ENCODE peak calls at places on chromosome 17, in four cellular contexts. One of them, this sample, is unnamed.

GRCh38 chr17:67582632-67583230 is 135.0 kb upstream of the NOL11 start:
- DNase-seq in HFFc6: no peak
- DNase-seq in endothelial cell of umbilical vein: peak
- DNase-seq in AG09309: no peak
- DNase-seq in this sample: peak

GRCh38 chr17:72376486-72377345 is 255.9 kb downstream of the SOX9 start:
- DNase-seq in endothelial cell of umbilical vein: no peak
- DNase-seq in HFFc6: peak
- DNase-seq in AG09309: peak
- DNase-seq in this sample: no peak

GRCh38 chr17:77382966-77383612 is 242.3 kb downstream of the SEC14L1 start:
- DNase-seq in endothelial cell of umbilical vein: no peak
- DNase-seq in HFFc6: no peak
- DNase-seq in AG09309: no peak
- DNase-seq in this sample: no peak

GRCh38 chr17:49280918-49281317 is 50.3 kb upstream of the PHOSPHO1 start:
- DNase-seq in AG09309: no peak
- DNase-seq in endothelial cell of umbilical vein: no peak
- DNase-seq in HFFc6: no peak
- DNase-seq in this sample: no peak

GRCh38 chr17:2138318-2138717 is 83.4 kb downstream of the HIC1 start:
- DNase-seq in HFFc6: peak
- DNase-seq in AG09309: no peak
- DNase-seq in endothelial cell of umbilical vein: no peak
- DNase-seq in this sample: no peak

GRCh38 chr17:31115168-31115567 is 20.4 kb downstream of the NF1 start:
- DNase-seq in AG09309: no peak
- DNase-seq in endothelial cell of umbilical vein: no peak
- DNase-seq in HFFc6: no peak
- DNase-seq in this sample: no peak

GRCh38 chr17:69339937-69340336 is 13.0 kb upstream of the ABCA5 start:
- DNase-seq in HFFc6: no peak
- DNase-seq in AG09309: no peak
- DNase-seq in endothelial cell of umbilical vein: no peak
- DNase-seq in this sample: no peak

GRCh38 chr17:33977729-33978514 is 277.2 kb upstream of the CCL2 start:
- DNase-seq in HFFc6: no peak
- DNase-seq in endothelial cell of umbilical vein: no peak
- DNase-seq in AG09309: no peak
- DNase-seq in this sample: no peak

GRCh38 chr17:38868095-38868967 is 1.5 kb upstream of the LASP1 start:
- DNase-seq in HFFc6: peak
- DNase-seq in AG09309: no peak
- DNase-seq in endothelial cell of umbilical vein: peak
- DNase-seq in this sample: peak

GRCh38 chr17:19290047-19290705 is 53.0 kb downstream of the EPN2 start:
- DNase-seq in HFFc6: no peak
- DNase-seq in AG09309: no peak
- DNase-seq in endothelial cell of umbilical vein: no peak
- DNase-seq in this sample: no peak

GRCh38 chr17:37176683-37177082 is 199.1 kb upstream of the C17orf78 start:
- DNase-seq in endothelial cell of umbilical vein: peak
- DNase-seq in AG09309: no peak
- DNase-seq in HFFc6: peak
- DNase-seq in this sample: no peak

GRCh38 chr17:30413109-30413508 is 34.4 kb downstream of the CPD start:
- DNase-seq in AG09309: no peak
- DNase-seq in HFFc6: peak
- DNase-seq in endothelial cell of umbilical vein: peak
- DNase-seq in this sample: no peak

GRCh38 chr17:76707985-76708807 is 2.6 kb downstream of the MXRA7 start:
- DNase-seq in endothelial cell of umbilical vein: no peak
- DNase-seq in HFFc6: no peak
- DNase-seq in AG09309: no peak
- DNase-seq in this sample: no peak

GRCh38 chr17:77528516-77529327 is 388.0 kb downstream of the SEC14L1 start:
- DNase-seq in AG09309: no peak
- DNase-seq in HFFc6: no peak
- DNase-seq in endothelial cell of umbilical vein: no peak
- DNase-seq in this sample: no peak

GRCh38 chr17:38628441-38628840 is 22.7 kb upstream of the SRCIN1 start:
- DNase-seq in HFFc6: no peak
- DNase-seq in AG09309: no peak
- DNase-seq in endothelial cell of umbilical vein: no peak
- DNase-seq in this sample: peak

GRCh38 chr17:32016231-32016630 is 9.0 kb downstream of the LRRC37B start:
- DNase-seq in endothelial cell of umbilical vein: no peak
- DNase-seq in HFFc6: no peak
- DNase-seq in AG09309: no peak
- DNase-seq in this sample: no peak

GRCh38 chr17:1576500-1576899 is 13.9 kb upstream of the PITPNA start:
- DNase-seq in endothelial cell of umbilical vein: no peak
- DNase-seq in AG09309: no peak
- DNase-seq in HFFc6: no peak
- DNase-seq in this sample: no peak

GRCh38 chr17:55426851-55427586 is 5.4 kb upstream of the MMD start:
- DNase-seq in AG09309: no peak
- DNase-seq in endothelial cell of umbilical vein: no peak
- DNase-seq in HFFc6: peak
- DNase-seq in this sample: no peak

GRCh38 chr17:50063516-50064252 is 7.8 kb downstream of the ITGA3 start:
- DNase-seq in AG09309: no peak
- DNase-seq in HFFc6: peak
- DNase-seq in endothelial cell of umbilical vein: no peak
- DNase-seq in this sample: no peak

GRCh38 chr17:71628306-71628705 is 492.5 kb upstream of the SOX9 start:
- DNase-seq in HFFc6: peak
- DNase-seq in endothelial cell of umbilical vein: no peak
- DNase-seq in AG09309: no peak
- DNase-seq in this sample: no peak

GRCh38 chr17:81563861-81564586 is 11.9 kb upstream of the FAAP100 start:
- DNase-seq in AG09309: peak
- DNase-seq in HFFc6: peak
- DNase-seq in endothelial cell of umbilical vein: no peak
- DNase-seq in this sample: no peak

GRCh38 chr17:44077595-44077909 is 7.0 kb downstream of the G6PC3 start:
- DNase-seq in AG09309: no peak
- DNase-seq in endothelial cell of umbilical vein: no peak
- DNase-seq in HFFc6: no peak
- DNase-seq in this sample: no peak

GRCh38 chr17:80758793-80759673 is 214.4 kb downstream of the RPTOR start:
- DNase-seq in AG09309: no peak
- DNase-seq in HFFc6: no peak
- DNase-seq in endothelial cell of umbilical vein: no peak
- DNase-seq in this sample: no peak

GRCh38 chr17:71666047-71666446 is 454.8 kb upstream of the SOX9 start:
- DNase-seq in endothelial cell of umbilical vein: no peak
- DNase-seq in HFFc6: no peak
- DNase-seq in AG09309: no peak
- DNase-seq in this sample: no peak

GRCh38 chr17:31467502-31468256 is 76.2 kb downstream of the RAB11FIP4 start:
- DNase-seq in AG09309: no peak
- DNase-seq in endothelial cell of umbilical vein: peak
- DNase-seq in HFFc6: no peak
- DNase-seq in this sample: no peak

GRCh38 chr17:80408872-80409271 is 6.1 kb upstream of the ENDOV start:
- DNase-seq in HFFc6: no peak
- DNase-seq in AG09309: no peak
- DNase-seq in endothelial cell of umbilical vein: peak
- DNase-seq in this sample: no peak

GRCh38 chr17:74298690-74299617 is 24.9 kb downstream of the DNAI2 start:
- DNase-seq in endothelial cell of umbilical vein: no peak
- DNase-seq in AG09309: no peak
- DNase-seq in HFFc6: no peak
- DNase-seq in this sample: no peak

GRCh38 chr17:2912754-2913153 is 116.5 kb downstream of the RAP1GAP2 start:
- DNase-seq in HFFc6: no peak
- DNase-seq in endothelial cell of umbilical vein: no peak
- DNase-seq in AG09309: no peak
- DNase-seq in this sample: no peak

DNA sequence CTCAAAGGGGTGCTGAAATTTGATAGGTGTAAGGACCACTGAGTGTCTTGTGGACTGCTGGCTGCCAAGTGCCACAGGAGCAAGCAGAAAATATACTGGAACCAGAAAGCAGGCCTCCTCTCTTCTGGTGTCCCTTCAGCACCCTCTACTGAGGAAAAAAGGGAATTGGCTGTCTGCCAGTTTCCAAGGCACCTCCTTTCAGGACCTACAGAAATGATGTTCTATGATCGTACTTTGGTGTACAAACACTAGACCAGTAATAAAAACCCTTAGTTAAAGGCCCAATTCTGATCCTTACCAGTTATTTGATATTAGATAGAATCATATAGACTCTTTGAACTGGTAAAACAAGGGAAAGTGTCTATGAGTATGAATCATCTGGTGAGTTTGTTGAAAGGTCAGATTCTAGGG is 35.8 kb upstream of the BCAS3 start:
- DNase-seq in AG09309: peak
- DNase-seq in endothelial cell of umbilical vein: peak
- DNase-seq in HFFc6: peak
- DNase-seq in this sample: peak
- TF ChIP-seq CTCF in AG09309: peak
- TF ChIP-seq CTCF in endothelial cell of umbilical vein: peak
- TF ChIP-seq CTCF in HFFc6: peak
- TF ChIP-seq CTCF in this sample: peak

DNA sequence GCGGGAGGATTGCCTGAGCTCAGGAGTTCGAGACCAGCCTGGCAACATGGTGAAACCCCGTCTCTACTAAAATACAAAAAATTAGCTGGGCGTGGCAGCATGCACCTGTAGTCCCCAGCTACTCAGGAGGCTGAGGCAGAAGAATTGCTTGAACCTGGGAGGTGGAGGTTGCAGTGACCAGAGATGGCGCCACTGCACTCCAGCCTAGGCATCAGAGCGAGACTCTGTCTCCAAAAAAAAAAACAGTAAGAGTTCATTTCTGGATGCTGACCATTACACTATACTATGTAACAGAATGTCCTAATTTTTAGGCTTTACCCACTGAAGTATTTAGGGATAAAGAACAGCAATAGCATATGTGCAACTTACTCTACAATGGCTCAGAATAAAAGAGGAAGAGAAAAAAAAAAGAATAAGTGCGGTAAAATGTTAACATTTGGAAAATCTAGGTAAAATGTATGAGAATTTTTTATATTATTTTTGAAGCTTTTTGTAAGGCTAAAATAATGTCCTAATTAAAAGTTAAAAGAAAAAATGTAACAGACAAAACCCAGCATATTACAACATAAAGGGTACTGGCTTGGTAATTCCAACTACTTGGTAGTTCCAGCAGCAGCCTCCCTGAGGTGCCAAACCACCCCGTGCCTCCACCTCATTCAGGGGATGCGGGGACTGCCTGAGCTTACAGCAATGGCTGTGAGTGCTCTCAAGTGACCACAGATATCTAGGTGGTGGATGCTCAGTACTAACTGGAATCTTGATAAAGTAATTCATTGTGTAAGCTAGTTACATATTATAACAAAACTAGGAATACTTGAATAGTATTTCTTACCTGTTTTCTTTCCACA is 10.9 kb downstream of the COPS3 start:
- DNase-seq in endothelial cell of umbilical vein: peak
- DNase-seq in HFFc6: no peak
- DNase-seq in AG09309: no peak
- DNase-seq in this sample: peak
- TF ChIP-seq CTCF in endothelial cell of umbilical vein: peak
- TF ChIP-seq CTCF in HFFc6: peak
- TF ChIP-seq CTCF in AG09309: peak
- TF ChIP-seq CTCF in this sample: no peak

GRCh38 chr17:75642221-75643032 is 9.2 kb downstream of the SMIM5 start:
- DNase-seq in AG09309: no peak
- DNase-seq in HFFc6: no peak
- DNase-seq in endothelial cell of umbilical vein: no peak
- DNase-seq in this sample: peak
- TF ChIP-seq CTCF in AG09309: no peak
- TF ChIP-seq CTCF in HFFc6: no peak
- TF ChIP-seq CTCF in endothelial cell of umbilical vein: no peak
- TF ChIP-seq CTCF in this sample: no peak

DNA sequence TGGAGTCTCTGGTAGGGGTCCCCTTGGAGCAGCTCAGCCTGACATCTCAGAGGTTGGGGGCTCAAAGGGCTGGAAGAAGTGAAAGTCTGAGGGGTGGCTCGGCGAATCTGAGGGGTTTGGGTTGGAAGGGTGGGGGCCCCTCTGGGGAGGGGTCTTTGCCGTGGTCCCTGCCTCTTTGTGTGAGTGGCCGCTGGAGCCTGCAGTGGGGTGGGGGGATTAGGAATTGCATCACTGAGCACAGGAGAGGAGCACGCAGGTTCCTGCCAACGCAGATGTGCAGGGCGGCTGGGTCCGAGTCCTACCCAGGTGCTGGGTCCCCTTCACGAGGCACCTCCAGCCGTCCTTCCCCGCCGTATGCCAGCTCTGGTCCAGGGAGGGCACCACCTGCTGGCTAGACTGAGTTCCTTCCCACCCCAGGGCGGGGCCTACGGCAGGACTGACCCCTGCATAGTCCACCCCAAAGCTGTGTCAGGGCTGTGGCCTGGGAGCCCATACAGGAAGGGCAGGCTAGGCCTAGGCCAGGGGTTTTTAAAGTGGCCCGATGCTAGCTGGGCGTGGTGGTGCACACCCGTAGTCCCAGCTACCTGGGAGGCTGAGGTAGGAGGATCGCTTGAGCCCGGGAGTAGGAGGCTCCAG is 9.9 kb downstream of the FMNL1 start:
- DNase-seq in endothelial cell of umbilical vein: no peak
- DNase-seq in AG09309: no peak
- DNase-seq in HFFc6: no peak
- DNase-seq in this sample: peak
- TF ChIP-seq CTCF in endothelial cell of umbilical vein: peak
- TF ChIP-seq CTCF in AG09309: no peak
- TF ChIP-seq CTCF in HFFc6: peak
- TF ChIP-seq CTCF in this sample: peak

DNA sequence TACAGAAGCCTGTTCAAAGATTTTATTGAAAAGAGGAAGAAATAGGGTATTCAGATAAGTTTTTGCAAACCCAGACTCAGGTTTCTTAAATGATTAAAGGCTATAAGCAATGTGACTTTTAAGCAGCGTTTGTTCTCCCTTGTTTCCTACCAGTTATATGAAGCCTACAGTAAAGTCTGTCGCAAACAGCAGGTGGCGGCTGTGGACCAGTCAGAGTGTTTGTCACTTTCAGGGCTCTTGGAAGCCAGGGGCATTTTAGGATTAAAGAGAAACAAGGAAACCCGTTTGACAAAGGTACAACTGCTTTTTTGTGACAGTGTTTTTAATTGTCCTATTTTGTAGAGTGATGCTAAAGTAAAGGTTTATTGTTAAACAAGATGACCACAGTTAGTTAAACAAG is 7.7 kb upstream of the RARA start:
- DNase-seq in AG09309: no peak
- DNase-seq in HFFc6: no peak
- DNase-seq in endothelial cell of umbilical vein: no peak
- DNase-seq in this sample: peak
- TF ChIP-seq CTCF in AG09309: no peak
- TF ChIP-seq CTCF in HFFc6: peak
- TF ChIP-seq CTCF in endothelial cell of umbilical vein: peak
- TF ChIP-seq CTCF in this sample: peak

GRCh38 chr17:7029659-7030058 is 6.2 kb upstream of the SLC16A13 start:
- DNase-seq in endothelial cell of umbilical vein: peak
- DNase-seq in HFFc6: no peak
- DNase-seq in AG09309: no peak
- DNase-seq in this sample: no peak
- TF ChIP-seq CTCF in endothelial cell of umbilical vein: no peak
- TF ChIP-seq CTCF in HFFc6: no peak
- TF ChIP-seq CTCF in AG09309: no peak
- TF ChIP-seq CTCF in this sample: no peak

This sample was measured in Calu3.